ENCODE peak calls at places on chromosomes 5 and 9, in nine cellular contexts. Z is keratinocyte, F is OCI-LY7, J is AG10803, Y is tibial nerve, N is fibroblast of lung, O is fibroblast of the aortic adventitia, A is foreskin fibroblast, X is PC-9. K is an unnamed sample.

GRCh38 chr5:95595289-95595931 is 24.5 kb upstream of the GPR150 start:
- DNase-seq in Z (no peak), F (no peak), J (no peak), Y (no peak), N (no peak), O (no peak), A (no peak), X (no peak), K (no peak)

GRCh38 chr9:110744753-110745522 is 76.3 kb downstream of the MUSK start:
- DNase-seq in Z (peak; percentile 66), F (no peak), J (peak; percentile 97), Y (peak; percentile 70), N (peak; percentile 98), O (peak; percentile 99), A (peak; percentile 99), X (peak; percentile 97), K (peak; percentile 96)

GRCh38 chr9:76882686-76883085 is 23.2 kb downstream of the PRUNE2 start:
- DNase-seq in Z (no peak), F (peak; percentile 2), J (no peak), Y (no peak), N (no peak), O (no peak), A (no peak), X (no peak), K (no peak)

GRCh38 chr5:143094087-143094511 is 309.4 kb downstream of the NR3C1 start:
- DNase-seq in Z (no peak), F (no peak), J (peak; percentile 16), Y (no peak), N (peak; percentile 72), O (peak; percentile 50), A (no peak), X (no peak), K (no peak)

GRCh38 chr5:57298985-57299491 is 125.2 kb downstream of the GPBP1 start:
- DNase-seq in Z (peak; percentile 21), F (peak; percentile 68), J (peak; percentile 80), Y (peak; percentile 15), N (peak; percentile 76), O (peak; percentile 96), A (peak; percentile 63), X (peak; percentile 67), K (peak; percentile 46)

GRCh38 chr9:114029311-114030170 is 48.6 kb downstream of the AMBP start:
- DNase-seq in Z (no peak), F (no peak), J (no peak), Y (no peak), N (no peak), O (no peak), A (no peak), X (no peak), K (no peak)

GRCh38 chr9:124231095-124231743 is 26.5 kb upstream of the NEK6 start:
- DNase-seq in Z (no peak), F (no peak), J (no peak), Y (no peak), N (no peak), O (no peak), A (no peak), X (no peak), K (no peak)

GRCh38 chr9:136436055-136436634 is 3.5 kb downstream of the INPP5E start:
- DNase-seq in Z (no peak), F (no peak), J (no peak), Y (no peak), N (no peak), O (no peak), A (no peak), X (no peak), K (no peak)

GRCh38 chr5:53882637-53883036 is 322.2 kb downstream of the NDUFS4 start:
- DNase-seq in Z (no peak), F (no peak), J (peak; percentile 60), Y (no peak), N (peak; percentile 30), O (peak; percentile 25), A (peak; percentile 42), X (no peak), K (no peak)

GRCh38 chr9:35277649-35278359 is 116.0 kb downstream of the UNC13B start:
- DNase-seq in Z (no peak), F (no peak), J (peak; percentile 70), Y (peak; percentile 33), N (peak; percentile 90), O (peak; percentile 93), A (peak; percentile 73), X (no peak), K (peak; percentile 45)

GRCh38 chr5:55569513-55569865 is 34.7 kb upstream of the PLPP1 start:
- DNase-seq in Z (no peak), F (no peak), J (no peak), Y (no peak), N (no peak), O (no peak), A (no peak), X (no peak), K (no peak)

GRCh38 chr5:148924817-148925216 is 98.4 kb downstream of the ADRB2 start:
- DNase-seq in Z (no peak), F (no peak), J (no peak), Y (peak; percentile 15), N (no peak), O (no peak), A (no peak), X (peak; percentile 84), K (no peak)

GRCh38 chr9:20618361-20618799 is 3.9 kb downstream of the MLLT3 start:
- DNase-seq in Z (no peak), F (no peak), J (peak; percentile 57), Y (no peak), N (peak; percentile 48), O (peak; percentile 88), A (peak; percentile 85), X (peak; percentile 71), K (no peak)

GRCh38 chr5:108707145-108707544 is 40.6 kb upstream of the FER start:
- DNase-seq in Z (no peak), F (no peak), J (no peak), Y (no peak), N (no peak), O (no peak), A (no peak), X (no peak), K (no peak)

GRCh38 chr5:108700928-108701327 is 46.8 kb upstream of the FER start:
- DNase-seq in Z (no peak), F (no peak), J (no peak), Y (no peak), N (no peak), O (no peak), A (no peak), X (no peak), K (no peak)

GRCh38 chr5:108696951-108697715 is 50.6 kb upstream of the FER start:
- DNase-seq in Z (no peak), F (no peak), J (no peak), Y (no peak), N (no peak), O (no peak), A (no peak), X (no peak), K (no peak)

GRCh38 chr5:108703313-108703712 is 44.4 kb upstream of the FER start:
- DNase-seq in Z (no peak), F (no peak), J (no peak), Y (no peak), N (no peak), O (no peak), A (no peak), X (no peak), K (no peak)

DNA sequence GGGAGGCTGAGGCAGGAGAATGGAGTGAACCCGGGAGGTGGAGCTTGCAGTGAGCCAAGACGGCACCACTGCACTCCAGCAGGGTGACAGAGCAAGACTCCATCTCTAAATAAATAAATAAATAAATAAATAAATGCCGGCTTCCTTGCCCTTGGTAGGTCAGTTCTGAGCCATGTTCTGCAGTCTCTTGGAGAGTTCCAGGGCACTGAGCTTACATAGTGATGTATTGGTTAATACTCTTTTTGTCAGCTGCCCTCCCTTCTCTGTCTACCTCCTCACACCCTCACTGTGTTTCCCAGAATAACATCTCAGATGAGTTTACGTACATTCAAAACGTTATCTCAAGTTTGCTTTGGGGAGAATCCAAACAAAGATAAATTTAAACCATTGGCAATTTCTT is 45.2 kb upstream of the FER start:
- DNase-seq in Z (no peak), F (no peak), J (no peak), Y (no peak), N (no peak), O (no peak), A (no peak), X (no peak), K (no peak)
- H3K4me3 ChIP-seq in Z (no peak overlapping the region), F (no peak overlapping the region), J (no peak overlapping the region), Y (no peak overlapping the region), N (no peak overlapping the region), O (no peak overlapping the region), A (no peak overlapping the region), X (no peak overlapping the region), K (no peak overlapping the region)

GRCh38 chr9:87667164-87667738 is 58.7 kb upstream of the CTSL start:
- DNase-seq in Z (no peak), F (peak; percentile 56), J (no peak), Y (no peak), N (no peak), O (no peak), A (no peak), X (no peak), K (no peak)
- TF ChIP-seq CTCF in Z (no peak), F (peak; percentile 74), J (peak; percentile 21), Y (no peak), N (peak; percentile 18), O (peak; percentile 19), A (no peak), X (peak; percentile 43), K (peak; percentile 14)

DNA sequence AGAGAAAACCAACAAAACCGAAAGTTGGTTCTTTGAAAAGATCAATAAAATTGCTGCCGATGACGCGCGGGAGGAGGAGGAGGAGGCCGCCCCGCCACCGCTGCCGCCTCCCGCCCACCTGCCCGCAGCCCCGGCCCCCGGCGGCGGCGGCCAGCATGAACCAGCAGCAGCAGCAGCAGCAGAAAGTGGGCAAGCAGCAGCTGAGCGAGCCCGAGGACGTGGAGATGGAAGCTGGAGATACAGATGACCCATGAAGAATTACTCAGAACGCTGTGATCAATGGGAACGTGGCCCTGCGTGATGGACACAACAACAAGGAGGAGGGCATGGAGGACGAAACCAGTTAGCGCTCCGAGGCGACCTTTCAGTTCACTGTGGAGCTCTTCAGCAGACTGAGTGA is 53.9 kb upstream of the EFNA5 start:
- DNase-seq in Z (no peak), F (no peak), J (no peak), Y (no peak), N (no peak), O (no peak), A (no peak), X (no peak), K (no peak)
- H3K4me3 ChIP-seq in Z (no peak overlapping the region), F (no peak overlapping the region), J (no peak overlapping the region), Y (no peak overlapping the region), N (no peak overlapping the region), O (no peak overlapping the region), A (no peak overlapping the region), X (no peak overlapping the region), K (no peak overlapping the region)

GRCh38 chr9:37623267-37623666 is 27.5 kb upstream of the FRMPD1 start:
- DNase-seq in Z (no peak), F (no peak), J (no peak), Y (no peak), N (no peak), O (no peak), A (no peak), X (no peak), K (no peak)
- TF ChIP-seq CTCF in Z (no peak), F (peak; percentile 10), J (no peak), Y (no peak), N (no peak), O (no peak), A (no peak), X (no peak), K (no peak)

K was measured in AG09309.